ENCODE peak calls at places on chromosomes 4 and X, in five cellular contexts. J is K562, F is HCT116, D is SK-N-SH, G is H1. O is an unnamed sample.
A peak's percentile ranks its signal among the peaks of the same experiment; 100 is the strongest.

GRCh38 chrX:140034916-140035315 is 69.6 kb upstream of the CXorf66 start:
- DNase-seq in D (peak; percentile 2), F (no peak), J (no peak), G (no peak), O (no peak)

GRCh38 chr4:95318044-95318443 is 230.7 kb downstream of the UNC5C start:
- DNase-seq in G (no peak), F (no peak), D (no peak), J (no peak), O (no peak)

GRCh38 chr4:167234388-167234881 is at the start of gene SPOCK3:
- DNase-seq in G (no peak), D (peak; percentile 61), J (no peak), F (peak; percentile 18), O (no peak)

GRCh38 chr4:73922766-73923630 is 53.8 kb downstream of the CXCL1 start:
- DNase-seq in D (no peak), G (no peak), J (no peak), F (peak; percentile 15), O (no peak)

GRCh38 chr4:88737304-88738015 is 39.8 kb upstream of the NAP1L5 start:
- DNase-seq in D (no peak), G (no peak), J (no peak), F (no peak), O (no peak)

GRCh38 chr4:51943221-51943620 is 76.9 kb downstream of the LRRC66 start:
- DNase-seq in J (no peak), G (no peak), F (no peak), D (no peak), O (no peak)

GRCh38 chrX:136660896-136661295 is 12.9 kb downstream of the CD40LG start:
- DNase-seq in D (no peak), J (no peak), G (no peak), F (no peak), O (no peak)

GRCh38 chrX:133859860-133860259 is 125.5 kb downstream of the GPC3 start:
- DNase-seq in G (no peak), D (no peak), F (no peak), J (no peak), O (no peak)

GRCh38 chrX:16484338-16484737 is 165.6 kb upstream of the S100G start:
- DNase-seq in F (peak; percentile 56), G (no peak), J (no peak), D (no peak), O (no peak)

GRCh38 chr4:20180509-20180908 is 71.2 kb upstream of the SLIT2 start:
- DNase-seq in F (no peak), J (no peak), G (no peak), D (no peak), O (no peak)

GRCh38 chrX:31590581-31591113 is 518.8 kb upstream of the FTHL17 start:
- DNase-seq in J (peak; percentile 6), D (no peak), F (no peak), G (no peak), O (no peak)
- TF ChIP-seq YY1 in J (no peak), D (no peak), F (no peak), G (no peak), O (no peak)

GRCh38 chr4:139628184-139629012 is 37.2 kb upstream of the MGST2 start:
- DNase-seq in G (no peak), D (no peak), J (no peak), F (no peak), O (peak; percentile 55)
- TF ChIP-seq YY1 in G (no peak), D (no peak), J (no peak), F (no peak), O (no peak)

DNA sequence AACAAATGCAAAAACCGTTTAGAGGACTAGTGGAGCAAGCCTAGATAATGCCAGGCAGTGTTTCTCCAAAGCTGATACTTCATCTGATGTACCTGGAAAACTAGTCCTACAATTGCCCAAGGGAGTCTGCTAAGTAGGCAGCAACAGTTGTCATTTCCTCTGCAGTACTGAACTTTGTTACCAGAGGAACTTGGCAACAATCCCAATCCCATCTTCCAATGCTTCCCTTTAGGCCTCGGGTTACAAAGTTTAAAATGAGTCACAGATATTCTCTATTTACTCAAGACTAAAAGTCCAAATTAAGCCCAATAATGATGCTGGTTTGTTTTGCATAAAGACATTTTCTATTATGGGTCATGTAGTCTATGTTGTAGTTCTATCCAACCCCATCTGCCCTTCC is 120.0 kb upstream of the GLRA2 start:
- DNase-seq in F (no peak), G (no peak), J (no peak), D (no peak), O (no peak)
- TF ChIP-seq YY1 in F (no peak), G (no peak), J (no peak), D (no peak), O (no peak)

DNA sequence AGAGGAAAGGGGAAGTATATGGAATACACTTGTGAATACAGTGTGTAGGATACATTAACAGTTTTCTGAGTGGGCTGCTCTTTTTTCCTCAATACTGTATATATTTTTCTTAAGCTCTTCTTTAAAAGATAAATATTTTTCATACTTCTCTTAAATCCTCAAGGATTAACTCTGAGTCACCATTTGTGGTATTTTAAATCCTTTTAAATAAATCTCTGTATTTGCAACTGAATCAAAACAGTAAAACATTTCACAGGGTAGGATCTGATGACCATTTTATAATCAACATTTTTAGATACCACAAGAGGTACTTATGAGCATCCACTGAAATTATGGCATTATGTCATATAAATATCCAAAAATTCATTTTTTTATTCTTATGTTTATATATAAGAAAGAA is 87.6 kb downstream of the GAB1 start:
- DNase-seq in G (no peak), F (no peak), D (no peak), J (no peak), O (no peak)
- TF ChIP-seq YY1 in G (no peak), F (no peak), D (no peak), J (no peak), O (no peak)

GRCh38 chr4:29405151-29405550 is 1315.0 kb upstream of the PCDH7 start:
- DNase-seq in G (no peak), F (no peak), J (no peak), D (no peak), O (no peak)
- TF ChIP-seq YY1 in G (no peak), F (no peak), J (no peak), D (no peak), O (no peak)